ENCODE peak calls at places on chromosomes 11 and 22, in nine cellular contexts. B is right lobe of liver; C is A549; T is pancreas; A is heart left ventricle; K is left lobe of liver; U is natural killer cell; I is gastrocnemius medialis; D is activated CD8-positive, alpha-beta T cell treated with anti-CD3 and anti-CD28 coated beads for 36 hours. Z is an unnamed sample.

GRCh38 chr22:44033287-44033686 is 9.2 kb downstream of the PARVB start:
- ATAC-seq in K (no peak), A (no peak), B (no peak), D (no peak), U (no peak), C (no peak), T (no peak), I (no peak), Z (no peak)

GRCh38 chr11:6362185-6362867 is 27.9 kb upstream of the SMPD1 start:
- ATAC-seq in I (peak), D (no peak), C (peak), U (no peak), K (no peak), A (peak), B (no peak), T (peak), Z (no peak)

GRCh38 chr11:7473702-7474101 is 11.6 kb upstream of the OLFML1 start:
- ATAC-seq in T (no peak), C (no peak), B (peak), A (peak), I (peak), U (no peak), K (no peak), D (peak), Z (no peak)

GRCh38 chr11:31870609-31871309 is 59.6 kb upstream of the PAX6 start:
- ATAC-seq in A (peak), C (peak), I (no peak), K (peak), U (no peak), D (no peak), B (peak), T (peak), Z (peak)

GRCh38 chr11:76629133-76629852 is 41.3 kb downstream of the LRRC32 start:
- ATAC-seq in I (peak), B (peak), A (peak), U (peak), D (peak), T (peak), C (peak), K (peak), Z (no peak)

GRCh38 chr22:49966041-49966715 is 5.6 kb downstream of the PIM3 start:
- ATAC-seq in B (no peak), C (no peak), A (no peak), K (peak), D (no peak), U (no peak), I (no peak), T (no peak), Z (no peak)

GRCh38 chr11:105723269-105723668 is 113.4 kb downstream of the GRIA4 start:
- ATAC-seq in D (no peak), A (no peak), U (no peak), I (no peak), T (no peak), K (no peak), B (no peak), C (no peak), Z (no peak)

GRCh38 chr11:62336949-62337681 is at the start of gene ASRGL1:
- ATAC-seq in I (peak), C (peak), B (peak), T (peak), D (peak), K (peak), U (peak), A (peak), Z (peak)

GRCh38 chr11:132973686-132974085 is 558.6 kb downstream of the OPCML start:
- ATAC-seq in K (no peak), A (no peak), T (no peak), C (no peak), U (no peak), I (no peak), B (no peak), D (no peak), Z (no peak)

GRCh38 chr11:128417607-128418324 is 169.6 kb downstream of the ETS1 start:
- ATAC-seq in I (peak), U (no peak), B (peak), K (no peak), T (no peak), D (no peak), C (no peak), A (peak), Z (peak)

GRCh38 chr11:10659339-10660216 is 34.0 kb downstream of the IRAG1 start:
- ATAC-seq in T (peak), C (peak), A (peak), K (no peak), D (no peak), U (no peak), B (no peak), I (peak), Z (peak)

GRCh38 chr11:64848779-64849599 is 4.5 kb upstream of the CDC42BPG start:
- ATAC-seq in B (peak), K (peak), D (no peak), T (peak), U (no peak), I (no peak), A (no peak), C (no peak), Z (no peak)

GRCh38 chr11:103948331-103948730 is 88.1 kb upstream of the DDI1 start:
- ATAC-seq in C (no peak), B (no peak), I (no peak), K (no peak), U (no peak), T (peak), D (no peak), A (no peak), Z (no peak)

GRCh38 chr11:33692013-33692504 is 8.6 kb downstream of the C11orf91 start:
- ATAC-seq in I (peak), U (no peak), D (no peak), K (peak), T (peak), B (peak), A (peak), C (peak), Z (peak)

GRCh38 chr11:116481126-116481644 is 291.6 kb downstream of the BUD13 start:
- ATAC-seq in A (no peak), K (no peak), I (no peak), U (no peak), B (no peak), C (no peak), D (no peak), T (no peak), Z (no peak)

GRCh38 chr11:124075492-124075840 is 34.3 kb upstream of the OR10G7 start:
- ATAC-seq in D (no peak), A (peak), C (no peak), I (no peak), U (no peak), B (no peak), K (no peak), T (no peak), Z (no peak)

GRCh38 chr11:94084164-94084563 is 44.5 kb upstream of the PANX1 start:
- ATAC-seq in I (no peak), D (no peak), B (no peak), K (no peak), C (no peak), T (no peak), U (no peak), A (no peak), Z (no peak)

GRCh38 chr11:19864141-19865120 is 151.8 kb downstream of the NAV2 start:
- ATAC-seq in C (no peak), T (peak), I (no peak), A (no peak), U (no peak), K (peak), D (no peak), B (peak), Z (peak)

GRCh38 chr11:14288189-14288935 is 70.6 kb downstream of the RRAS2 start:
- ATAC-seq in I (no peak), A (no peak), U (peak), C (peak), D (peak), K (peak), T (peak), B (peak), Z (peak)

GRCh38 chr22:39979048-39979447 is 15.7 kb upstream of the FAM83F start:
- ATAC-seq in T (no peak), C (no peak), U (no peak), I (no peak), K (no peak), B (no peak), A (no peak), D (peak), Z (no peak)

GRCh38 chr11:102026217-102026616 is 21.0 kb upstream of the CFAP300 start:
- ATAC-seq in I (no peak), D (no peak), A (no peak), U (no peak), K (no peak), C (no peak), B (no peak), T (no peak), Z (no peak)

Z was measured in SK-N-SH treated with all-trans-retinoic acid at 6 μM for 48 hours.